ENCODE peak calls at places on chromosomes 1 and 21, in five cellular contexts. One of them, this sample, is unnamed.

GRCh38 chr21:17693801-17694200 is 81.1 kb upstream of the BTG3 start:
- DNase-seq in HEK293T: no peak
- DNase-seq in heart left ventricle: no peak
- DNase-seq in HuH-7: no peak
- DNase-seq in C1 segment of cervical spinal cord: no peak
- DNase-seq in this sample: no peak

GRCh38 chr1:151972533-151973270 is 21.0 kb downstream of the S100A10 start:
- DNase-seq in HEK293T: peak
- DNase-seq in C1 segment of cervical spinal cord: no peak
- DNase-seq in heart left ventricle: no peak
- DNase-seq in HuH-7: no peak
- DNase-seq in this sample: no peak

GRCh38 chr1:156641761-156642264 is at the start of gene BCAN:
- DNase-seq in C1 segment of cervical spinal cord: peak
- DNase-seq in HuH-7: no peak
- DNase-seq in HEK293T: peak
- DNase-seq in heart left ventricle: peak
- DNase-seq in this sample: no peak

GRCh38 chr1:110172001-110172400 is 21.7 kb downstream of the SLC6A17 start:
- DNase-seq in HEK293T: no peak
- DNase-seq in heart left ventricle: no peak
- DNase-seq in HuH-7: no peak
- DNase-seq in C1 segment of cervical spinal cord: no peak
- DNase-seq in this sample: no peak

GRCh38 chr1:44501022-44501910 is 96.2 kb downstream of the RNF220 start:
- DNase-seq in HuH-7: peak
- DNase-seq in C1 segment of cervical spinal cord: peak
- DNase-seq in HEK293T: no peak
- DNase-seq in heart left ventricle: peak
- DNase-seq in this sample: peak

GRCh38 chr1:66402194-66402593 is 131.8 kb upstream of the SGIP1 start:
- DNase-seq in C1 segment of cervical spinal cord: no peak
- DNase-seq in heart left ventricle: peak
- DNase-seq in HEK293T: no peak
- DNase-seq in HuH-7: no peak
- DNase-seq in this sample: no peak

GRCh38 chr1:227372662-227373061 is 54.4 kb upstream of the CDC42BPA start:
- DNase-seq in HuH-7: no peak
- DNase-seq in HEK293T: no peak
- DNase-seq in C1 segment of cervical spinal cord: no peak
- DNase-seq in heart left ventricle: no peak
- DNase-seq in this sample: no peak

GRCh38 chr1:87052986-87053385 is 138.6 kb downstream of the HS2ST1 start:
- DNase-seq in HEK293T: no peak
- DNase-seq in heart left ventricle: no peak
- DNase-seq in C1 segment of cervical spinal cord: no peak
- DNase-seq in HuH-7: no peak
- DNase-seq in this sample: no peak

GRCh38 chr1:234658143-234658542 is 48.2 kb upstream of the IRF2BP2 start:
- DNase-seq in C1 segment of cervical spinal cord: no peak
- DNase-seq in heart left ventricle: no peak
- DNase-seq in HEK293T: no peak
- DNase-seq in HuH-7: no peak
- DNase-seq in this sample: peak

GRCh38 chr1:37162059-37162458 is 127.7 kb upstream of the GRIK3 start:
- DNase-seq in HuH-7: no peak
- DNase-seq in C1 segment of cervical spinal cord: no peak
- DNase-seq in HEK293T: no peak
- DNase-seq in heart left ventricle: no peak
- DNase-seq in this sample: no peak

GRCh38 chr1:216765346-216766300 is 42.4 kb upstream of the ESRRG start:
- DNase-seq in C1 segment of cervical spinal cord: no peak
- DNase-seq in HEK293T: no peak
- DNase-seq in heart left ventricle: no peak
- DNase-seq in HuH-7: no peak
- DNase-seq in this sample: no peak

GRCh38 chr1:24385160-24385939 is 28.2 kb downstream of the STPG1 start:
- DNase-seq in C1 segment of cervical spinal cord: no peak
- DNase-seq in HuH-7: peak
- DNase-seq in heart left ventricle: no peak
- DNase-seq in HEK293T: peak
- DNase-seq in this sample: no peak

GRCh38 chr1:184419734-184420161 is 32.9 kb downstream of the C1orf21 start:
- DNase-seq in C1 segment of cervical spinal cord: no peak
- DNase-seq in heart left ventricle: no peak
- DNase-seq in HEK293T: no peak
- DNase-seq in HuH-7: no peak
- DNase-seq in this sample: no peak

GRCh38 chr21:27421654-27422053 is 454.8 kb upstream of the ADAMTS5 start:
- DNase-seq in HuH-7: no peak
- DNase-seq in C1 segment of cervical spinal cord: no peak
- DNase-seq in heart left ventricle: no peak
- DNase-seq in HEK293T: no peak
- DNase-seq in this sample: no peak

GRCh38 chr1:219741011-219741859 is 128.3 kb upstream of the ZC3H11B start:
- DNase-seq in C1 segment of cervical spinal cord: no peak
- DNase-seq in heart left ventricle: no peak
- DNase-seq in HEK293T: no peak
- DNase-seq in HuH-7: no peak
- DNase-seq in this sample: no peak

GRCh38 chr1:235246022-235246948 is 81.7 kb downstream of the ARID4B start:
- DNase-seq in HEK293T: no peak
- DNase-seq in heart left ventricle: no peak
- DNase-seq in HuH-7: no peak
- DNase-seq in C1 segment of cervical spinal cord: no peak
- DNase-seq in this sample: no peak

GRCh38 chr1:230277201-230277771 is 148.8 kb downstream of the PGBD5 start:
- DNase-seq in C1 segment of cervical spinal cord: no peak
- DNase-seq in HuH-7: no peak
- DNase-seq in HEK293T: no peak
- DNase-seq in heart left ventricle: no peak
- DNase-seq in this sample: no peak

GRCh38 chr1:3673381-3674099 is 21.2 kb downstream of the TP73 start:
- DNase-seq in HuH-7: no peak
- DNase-seq in heart left ventricle: peak
- DNase-seq in HEK293T: no peak
- DNase-seq in C1 segment of cervical spinal cord: no peak
- DNase-seq in this sample: no peak

GRCh38 chr21:45515241-45516061 is 26.8 kb downstream of the SLC19A1 start:
- DNase-seq in HEK293T: no peak
- DNase-seq in HuH-7: no peak
- DNase-seq in C1 segment of cervical spinal cord: no peak
- DNase-seq in heart left ventricle: peak
- DNase-seq in this sample: no peak

GRCh38 chr1:17119744-17120482 is 662 bp upstream of the PADI2 start:
- DNase-seq in C1 segment of cervical spinal cord: no peak
- DNase-seq in heart left ventricle: no peak
- DNase-seq in HEK293T: no peak
- DNase-seq in HuH-7: no peak
- DNase-seq in this sample: no peak

GRCh38 chr1:174584071-174584470 is 136.3 kb downstream of the GPR52 start:
- DNase-seq in HuH-7: no peak
- DNase-seq in C1 segment of cervical spinal cord: no peak
- DNase-seq in HEK293T: no peak
- DNase-seq in heart left ventricle: no peak
- DNase-seq in this sample: no peak

GRCh38 chr1:54795100-54795665 is 5.9 kb downstream of the TTC22 start:
- DNase-seq in HEK293T: no peak
- DNase-seq in heart left ventricle: no peak
- DNase-seq in HuH-7: no peak
- DNase-seq in C1 segment of cervical spinal cord: no peak
- DNase-seq in this sample: no peak

GRCh38 chr1:20483833-20484525 is 2.0 kb downstream of the CAMK2N1 start:
- DNase-seq in C1 segment of cervical spinal cord: no peak
- DNase-seq in HEK293T: no peak
- DNase-seq in HuH-7: no peak
- DNase-seq in heart left ventricle: peak
- DNase-seq in this sample: no peak

GRCh38 chr21:46421756-46422555 is 36.7 kb upstream of the DIP2A start:
- DNase-seq in HuH-7: no peak
- DNase-seq in C1 segment of cervical spinal cord: no peak
- DNase-seq in heart left ventricle: peak
- DNase-seq in HEK293T: no peak
- DNase-seq in this sample: no peak

GRCh38 chr1:27391511-27392095 is 819 bp upstream of the GPR3 start:
- DNase-seq in HuH-7: no peak
- DNase-seq in heart left ventricle: peak
- DNase-seq in HEK293T: no peak
- DNase-seq in C1 segment of cervical spinal cord: no peak
- DNase-seq in this sample: peak

GRCh38 chr21:29610960-29611359 is 312.2 kb downstream of the BACH1 start:
- DNase-seq in HEK293T: no peak
- DNase-seq in C1 segment of cervical spinal cord: no peak
- DNase-seq in heart left ventricle: no peak
- DNase-seq in HuH-7: no peak
- DNase-seq in this sample: no peak

GRCh38 chr1:38476111-38476783 is 383.3 kb downstream of the RRAGC start:
- DNase-seq in heart left ventricle: no peak
- DNase-seq in C1 segment of cervical spinal cord: no peak
- DNase-seq in HEK293T: no peak
- DNase-seq in HuH-7: no peak
- DNase-seq in this sample: no peak